ENCODE peak calls at places on chromosome 1, in five cellular contexts. O is stimulated activated CD4-positive, alpha-beta T cell treated with anti-CD3 and anti-CD28 coated beads, Interleukin-4, amount 100 ng/mL, for 4 hours; H is aorta; Y is T-helper 2 cell treated with Interferon-gamma antibody and Interleukin-4, amounts not matched to agents 5 μg/mL and 100 μg/mL, for 36 hours; N is hepatocyte. M is an unnamed sample.

GRCh38 chr1:202016717-202017384 is 6.5 kb downstream of the ELF3 start:
- DNase-seq in H (no peak), O (no peak), Y (no peak), N (no peak), M (no peak)

GRCh38 chr1:24051206-24051945 is 60.6 kb downstream of the MYOM3 start:
- DNase-seq in N (no peak), H (no peak), O (no peak), Y (no peak), M (no peak)

GRCh38 chr1:21935891-21936365 is 1.2 kb downstream of the HSPG2 start:
- DNase-seq in N (peak; percentile 81), H (no peak), O (no peak), Y (no peak), M (no peak)

GRCh38 chr1:113860891-113861290 is 10.6 kb downstream of the PTPN22 start:
- DNase-seq in N (no peak), H (no peak), Y (no peak), O (no peak), M (no peak)

GRCh38 chr1:169155675-169156074 is 49.2 kb downstream of the ATP1B1 start:
- DNase-seq in H (no peak), N (no peak), Y (no peak), O (no peak), M (no peak)

GRCh38 chr1:235908742-235909520 is 42.2 kb upstream of the LYST start:
- DNase-seq in Y (no peak), H (no peak), O (no peak), N (no peak), M (no peak)

GRCh38 chr1:217004776-217005436 is 281.7 kb upstream of the ESRRG start:
- DNase-seq in H (no peak), Y (no peak), N (no peak), O (no peak), M (no peak)

GRCh38 chr1:52662645-52663313 is 29.8 kb downstream of the SHISAL2A start:
- DNase-seq in H (no peak), N (peak; percentile 84), Y (no peak), O (no peak), M (no peak)

GRCh38 chr1:90000934-90001676 is 6.2 kb downstream of the ZNF326 start:
- DNase-seq in O (no peak), N (no peak), Y (no peak), H (no peak), M (no peak)

GRCh38 chr1:77245724-77246294 is 26.6 kb upstream of the PIGK start:
- DNase-seq in H (no peak), N (no peak), Y (no peak), O (no peak), M (no peak)